ENCODE peak calls at places on chromosomes 2 and 18, in nine cellular contexts. F is heart left ventricle, Q is endothelial cell of umbilical vein, M is K562, U is adrenal gland, G is ovary, X is body of pancreas, O is HCT116, R is Peyer's patch. T is an unnamed sample.

GRCh38 chr2:74261204-74261864 is 62.9 kb downstream of the MTHFD2 start:
- DNase-seq in G (no peak), O (peak), U (peak), Q (peak), R (no peak), F (peak), X (peak), M (no peak), T (no peak)

GRCh38 chr2:173432049-173432754 is 77.5 kb downstream of the CDCA7 start:
- DNase-seq in Q (no peak), G (no peak), F (no peak), U (no peak), M (no peak), R (no peak), O (no peak), X (no peak), T (no peak)

GRCh38 chr18:49160075-49160930 is 209.5 kb upstream of the SMAD7 start:
- DNase-seq in O (no peak), R (no peak), G (no peak), X (no peak), M (no peak), U (no peak), F (no peak), Q (no peak), T (no peak)

GRCh38 chr2:100145893-100146753 is 3.7 kb upstream of the AFF3 start:
- DNase-seq in R (no peak), U (no peak), G (no peak), F (no peak), Q (no peak), X (no peak), M (no peak), O (no peak), T (no peak)

GRCh38 chr2:197011777-197012641 is 85.5 kb upstream of the PGAP1 start:
- DNase-seq in Q (peak), X (no peak), F (no peak), O (peak), U (peak), R (no peak), G (no peak), M (peak), T (peak)

GRCh38 chr2:73868204-73868978 is 24.4 kb upstream of the ACTG2 start:
- DNase-seq in X (no peak), U (no peak), F (no peak), G (no peak), O (no peak), R (no peak), Q (no peak), M (no peak), T (no peak)

GRCh38 chr2:36380624-36381481 is 25.3 kb downstream of the CRIM1 start:
- DNase-seq in G (no peak), Q (peak), R (no peak), X (peak), U (peak), M (no peak), F (no peak), O (no peak), T (no peak)

GRCh38 chr2:176161817-176162626 is 4.9 kb downstream of the HOXD3 start:
- DNase-seq in G (no peak), F (no peak), M (no peak), O (no peak), R (no peak), U (no peak), Q (no peak), X (no peak), T (no peak)

GRCh38 chr2:134142903-134143302 is 111.0 kb upstream of the MGAT5 start:
- DNase-seq in M (no peak), U (no peak), R (no peak), F (no peak), X (no peak), G (no peak), Q (peak), O (no peak), T (no peak)

GRCh38 chr18:13425357-13426095 is 207.0 kb downstream of the LDLRAD4 start:
- DNase-seq in G (no peak), R (no peak), X (no peak), M (no peak), U (no peak), F (no peak), Q (no peak), O (no peak), T (no peak)

GRCh38 chr2:109690457-109690821 is 76.3 kb downstream of the SOWAHC start:
- DNase-seq in R (no peak), F (no peak), M (no peak), G (peak), U (peak), X (no peak), Q (no peak), O (no peak), T (no peak)

GRCh38 chr2:227780981-227781630 is 32.5 kb upstream of the CCL20 start:
- DNase-seq in X (no peak), Q (no peak), G (no peak), F (no peak), U (no peak), R (no peak), O (no peak), M (no peak), T (no peak)

GRCh38 chr2:220114443-220114842 is 487.0 kb downstream of the SLC4A3 start:
- DNase-seq in F (no peak), U (no peak), R (no peak), Q (no peak), M (no peak), X (no peak), G (no peak), O (no peak), T (no peak)

GRCh38 chr2:85662899-85663683 is 4.9 kb downstream of the SFTPB start:
- DNase-seq in G (peak), O (peak), Q (peak), M (peak), X (no peak), R (no peak), U (peak), F (peak), T (peak)

GRCh38 chr2:101900375-101900774 is 91.4 kb upstream of the IL1R2 start:
- DNase-seq in M (no peak), O (no peak), Q (peak), R (no peak), X (no peak), G (no peak), U (no peak), F (no peak), T (no peak)

GRCh38 chr2:221461911-221462310 is 110.2 kb downstream of the EPHA4 start:
- DNase-seq in U (no peak), R (no peak), G (no peak), X (no peak), Q (no peak), O (no peak), M (no peak), F (no peak), T (no peak)

GRCh38 chr2:174035981-174036742 is 71.0 kb upstream of the SP3 start:
- DNase-seq in R (no peak), O (no peak), F (peak), U (peak), G (no peak), M (peak), X (no peak), Q (peak), T (peak)

GRCh38 chr18:30245756-30246515 is 796.6 kb downstream of the DSC3 start:
- DNase-seq in M (no peak), X (no peak), U (no peak), R (no peak), G (no peak), Q (no peak), F (no peak), O (no peak), T (no peak)

GRCh38 chr2:56185101-56185581 is 1.4 kb downstream of the CCDC85A start:
- DNase-seq in F (peak), U (peak), G (no peak), O (no peak), X (no peak), M (no peak), Q (no peak), R (no peak), T (no peak)

GRCh38 chr18:8176554-8176953 is 432.7 kb upstream of the RAB12 start:
- DNase-seq in O (no peak), F (no peak), X (peak), U (peak), G (no peak), M (no peak), R (no peak), Q (no peak), T (no peak)

GRCh38 chr2:136235451-136236418 is 117.8 kb upstream of the CXCR4 start:
- DNase-seq in X (no peak), G (no peak), U (peak), M (no peak), O (peak), F (peak), R (no peak), Q (peak), T (peak)

GRCh38 chr2:33597026-33597425 is 2.1 kb downstream of the FAM98A start:
- DNase-seq in M (no peak), U (no peak), G (no peak), X (no peak), R (no peak), Q (no peak), O (no peak), F (no peak), T (no peak)

DNA sequence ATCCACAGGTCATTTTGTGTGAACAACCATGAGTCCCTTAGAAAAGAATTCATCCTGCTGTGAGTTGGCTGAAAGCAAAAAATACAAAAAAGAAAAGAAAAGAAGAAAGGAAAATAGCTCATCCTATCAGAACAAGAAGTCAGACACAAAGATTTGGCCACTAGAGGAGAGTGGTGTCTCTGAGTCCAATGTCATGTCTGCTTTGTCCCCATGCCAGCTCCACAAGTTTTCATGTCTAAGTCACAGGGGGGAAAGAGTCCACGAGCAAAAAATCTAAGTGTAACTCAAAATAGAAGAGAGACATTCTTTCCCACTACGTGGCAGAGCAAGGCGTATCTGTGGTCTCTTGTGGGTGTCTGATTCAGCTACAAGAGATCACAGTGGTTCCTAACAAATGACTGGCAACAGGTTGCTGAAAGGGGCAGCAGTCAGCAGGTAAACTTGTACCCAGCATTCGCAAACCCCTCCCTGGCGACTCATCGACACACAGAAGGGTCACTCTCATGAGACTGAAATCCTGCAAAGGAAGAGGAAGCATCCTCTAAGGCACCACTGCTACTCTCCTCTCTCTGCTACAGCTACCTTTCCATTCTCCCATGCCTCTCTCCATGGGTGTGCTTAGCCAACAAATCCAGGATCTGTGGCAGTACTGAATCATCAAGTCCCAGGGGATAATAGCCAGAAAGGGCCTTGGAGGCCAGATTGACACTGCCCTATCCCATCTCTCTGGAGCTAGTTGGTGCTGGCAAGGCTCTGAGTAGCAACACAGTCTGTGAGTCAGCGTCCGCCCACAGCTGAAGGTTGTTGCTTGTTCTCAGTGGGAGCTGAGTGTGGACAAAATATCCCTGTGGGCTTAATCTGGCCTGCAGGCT is 123.0 kb upstream of the SLC39A10 start:
- DNase-seq in F (peak), O (peak), M (no peak), U (peak), R (peak), X (no peak), Q (no peak), G (peak), T (peak)
- TF ChIP-seq POLR2A in F (no peak), O (no peak), M (no peak), U (no peak), R (no peak), X (no peak), Q (no peak), G (no peak), T (no peak)

GRCh38 chr2:190340369-190340768 is 3.0 kb upstream of the INPP1 start:
- DNase-seq in R (no peak), Q (no peak), O (peak), M (peak), U (no peak), G (no peak), X (no peak), F (no peak), T (peak)

GRCh38 chr2:190344275-190344827 is 962 bp downstream of the INPP1 start:
- DNase-seq in U (peak), R (peak), M (no peak), X (peak), O (no peak), Q (peak), F (peak), G (peak), T (peak)

GRCh38 chr2:190343170-190343499 is 254 bp upstream of the INPP1 start:
- DNase-seq in M (no peak), X (no peak), U (no peak), O (no peak), Q (no peak), F (no peak), G (peak), R (no peak), T (no peak)

GRCh38 chr2:190342601-190343000 is 788 bp upstream of the INPP1 start:
- DNase-seq in O (no peak), M (no peak), G (no peak), U (no peak), X (no peak), F (no peak), Q (no peak), R (no peak), T (no peak)

DNA sequence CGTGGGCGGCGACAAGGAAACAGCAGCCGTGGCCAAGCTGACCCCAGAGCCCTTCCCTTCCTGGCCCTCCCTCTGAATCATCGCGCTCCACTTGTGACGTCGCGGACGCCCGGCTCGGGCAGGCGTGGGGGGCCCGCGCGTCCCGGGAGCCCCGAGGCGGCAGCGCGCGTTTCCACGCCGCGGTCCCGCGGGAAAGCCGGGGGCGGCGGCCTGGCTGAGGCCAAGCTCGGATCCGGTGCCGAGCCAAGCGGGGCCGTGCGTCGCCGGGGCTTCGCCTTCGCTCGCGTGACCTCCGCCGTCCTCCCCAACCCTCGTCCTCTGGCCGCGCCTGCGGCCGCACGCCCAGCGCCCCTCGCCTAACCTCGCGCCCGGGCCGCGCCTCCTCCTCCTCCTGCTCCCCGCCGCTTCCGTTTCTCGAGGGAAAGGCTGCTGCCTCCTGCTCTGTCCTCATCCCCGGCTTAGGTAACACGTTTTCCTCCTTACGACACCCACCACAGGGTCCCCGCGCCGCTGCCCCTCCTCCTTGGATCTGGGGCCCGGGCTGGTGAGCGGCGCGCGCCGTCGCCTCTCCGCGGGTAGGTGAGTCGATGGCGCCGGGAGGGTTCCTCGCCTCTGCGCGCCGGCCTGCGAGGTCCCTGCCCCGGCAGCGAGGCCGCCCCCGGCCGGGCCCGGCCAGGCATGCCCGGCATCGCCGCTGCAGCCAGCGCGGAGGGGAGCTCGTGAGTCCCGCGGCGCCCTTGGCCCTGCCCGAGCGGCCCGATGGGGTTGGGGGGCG is at the start of gene INPP1:
- DNase-seq in M (no peak), F (peak), O (no peak), G (peak), U (peak), X (peak), Q (peak), R (peak), T (peak)
- TF ChIP-seq POLR2A in M (no peak), F (peak), O (peak), G (peak), U (peak), X (peak), Q (peak), R (peak), T (peak)

GRCh38 chr2:11746807-11747459 is 501 bp downstream of the LPIN1 start:
- DNase-seq in U (no peak), G (peak), F (no peak), R (peak), X (peak), Q (peak), O (no peak), M (no peak), T (peak)

GRCh38 chr2:11748018-11748860 is 1.8 kb downstream of the LPIN1 start:
- DNase-seq in O (no peak), G (no peak), U (no peak), R (peak), F (no peak), M (no peak), Q (no peak), X (no peak), T (peak)

GRCh38 chr2:11745613-11746375 is 638 bp upstream of the LPIN1 start:
- DNase-seq in Q (no peak), R (no peak), U (no peak), M (no peak), F (no peak), O (no peak), G (no peak), X (no peak), T (no peak)

GRCh38 chr2:11744631-11745394 is 1.6 kb upstream of the LPIN1 start:
- DNase-seq in Q (peak), O (peak), U (peak), X (no peak), M (peak), G (peak), R (peak), F (no peak), T (peak)

GRCh38 chr2:11746376-11746806 is at the start of gene LPIN1:
- DNase-seq in Q (peak), X (peak), F (peak), M (peak), U (peak), R (peak), G (peak), O (peak), T (peak)
- TF ChIP-seq POLR2A in Q (peak), X (peak), F (peak), M (no peak), U (peak), R (peak), G (peak), O (no peak), T (no peak)

DNA sequence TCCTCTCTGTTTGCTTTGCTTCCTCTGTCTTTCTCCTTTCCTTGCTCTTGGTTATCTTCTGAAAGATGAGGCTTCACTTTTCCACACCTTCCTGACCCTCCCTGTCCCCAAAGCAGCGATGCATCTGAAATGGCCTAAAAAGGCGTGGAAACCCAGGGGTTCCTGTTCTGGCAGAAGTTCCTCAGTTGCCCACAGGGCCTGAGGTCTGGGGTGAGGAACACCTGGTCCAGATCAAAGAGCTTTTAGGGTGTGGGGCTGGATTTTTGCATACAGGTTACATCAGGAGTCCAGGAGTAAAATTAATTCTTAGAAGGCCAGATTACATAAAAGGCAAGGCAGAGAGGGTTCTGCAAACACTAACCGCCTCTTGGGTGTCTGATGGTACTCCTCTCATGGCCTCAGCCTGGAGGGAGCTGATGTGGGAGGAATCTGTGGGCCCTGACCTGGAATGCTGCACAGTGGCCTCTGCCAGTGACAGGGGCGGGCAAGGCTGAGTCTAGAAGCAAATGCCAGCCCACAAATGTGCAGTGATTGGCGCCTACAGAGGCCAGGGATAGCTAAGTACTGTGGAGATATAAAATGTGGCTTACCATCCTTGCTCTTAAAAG is 41.8 kb downstream of the INPP4A start:
- DNase-seq in U (peak), Q (no peak), X (no peak), R (no peak), G (no peak), F (no peak), O (no peak), M (no peak), T (no peak)
- TF ChIP-seq POLR2A in U (no peak), Q (no peak), X (no peak), R (no peak), G (no peak), F (no peak), O (no peak), M (no peak), T (no peak)